ENCODE peak calls at places on chromosomes 7 and 10, in four cellular contexts. One of them, this sample, is unnamed.

GRCh38 chr10:46787321-46787615 is 124.0 kb upstream of the PTPN20 start:
- DNase-seq in suprapubic skin: peak
- DNase-seq in caudate nucleus: no peak
- DNase-seq in hepatocyte: peak
- DNase-seq in this sample: peak

GRCh38 chr7:155209478-155209864 is 88.2 kb upstream of the INSIG1 start:
- DNase-seq in suprapubic skin: no peak
- DNase-seq in caudate nucleus: no peak
- DNase-seq in hepatocyte: no peak
- DNase-seq in this sample: no peak

GRCh38 chr10:55550241-55550640 is 749.2 kb upstream of the PCDH15 start:
- DNase-seq in suprapubic skin: no peak
- DNase-seq in caudate nucleus: no peak
- DNase-seq in hepatocyte: peak
- DNase-seq in this sample: peak

GRCh38 chr7:120628233-120628632 is 229.7 kb downstream of the TSPAN12 start:
- DNase-seq in suprapubic skin: no peak
- DNase-seq in caudate nucleus: no peak
- DNase-seq in hepatocyte: no peak
- DNase-seq in this sample: no peak

GRCh38 chr7:45068236-45069023 is 20.3 kb downstream of the NACAD start:
- DNase-seq in suprapubic skin: no peak
- DNase-seq in caudate nucleus: no peak
- DNase-seq in hepatocyte: no peak
- DNase-seq in this sample: no peak

GRCh38 chr7:134784251-134785049 is 5.0 kb downstream of the CALD1 start:
- DNase-seq in suprapubic skin: no peak
- DNase-seq in caudate nucleus: no peak
- DNase-seq in hepatocyte: no peak
- DNase-seq in this sample: peak

GRCh38 chr10:133210398-133211140 is 19.4 kb upstream of the UTF1 start:
- DNase-seq in suprapubic skin: no peak
- DNase-seq in caudate nucleus: no peak
- DNase-seq in hepatocyte: no peak
- DNase-seq in this sample: no peak

GRCh38 chr10:28180654-28181053 is 122.2 kb downstream of the MPP7 start:
- DNase-seq in suprapubic skin: no peak
- DNase-seq in caudate nucleus: no peak
- DNase-seq in hepatocyte: no peak
- DNase-seq in this sample: no peak

GRCh38 chr7:5417106-5418071 is 6.2 kb downstream of the TNRC18 start:
- DNase-seq in suprapubic skin: no peak
- DNase-seq in caudate nucleus: no peak
- DNase-seq in hepatocyte: peak
- DNase-seq in this sample: no peak

GRCh38 chr7:103432713-103433112 is 13.3 kb downstream of the SLC26A5 start:
- DNase-seq in suprapubic skin: no peak
- DNase-seq in caudate nucleus: no peak
- DNase-seq in hepatocyte: no peak
- DNase-seq in this sample: no peak

GRCh38 chr10:86393401-86393800 is 26.8 kb upstream of the GRID1 start:
- DNase-seq in suprapubic skin: no peak
- DNase-seq in caudate nucleus: no peak
- DNase-seq in hepatocyte: no peak
- DNase-seq in this sample: no peak

GRCh38 chr7:48285365-48285764 is 114.1 kb downstream of the ABCA13 start:
- DNase-seq in suprapubic skin: no peak
- DNase-seq in caudate nucleus: no peak
- DNase-seq in hepatocyte: no peak
- DNase-seq in this sample: peak

GRCh38 chr10:26269754-26270153 is 53.2 kb downstream of the GAD2 start:
- DNase-seq in suprapubic skin: no peak
- DNase-seq in caudate nucleus: no peak
- DNase-seq in hepatocyte: peak
- DNase-seq in this sample: no peak

GRCh38 chr7:76269895-76270294 is 32.6 kb upstream of the HSPB1 start:
- DNase-seq in suprapubic skin: no peak
- DNase-seq in caudate nucleus: no peak
- DNase-seq in hepatocyte: no peak
- DNase-seq in this sample: no peak

GRCh38 chr10:125151824-125152634 is 8.3 kb downstream of the CTBP2 start:
- DNase-seq in suprapubic skin: no peak
- DNase-seq in caudate nucleus: no peak
- DNase-seq in hepatocyte: peak
- DNase-seq in this sample: no peak

GRCh38 chr10:55370021-55370420 is 569.0 kb upstream of the PCDH15 start:
- DNase-seq in suprapubic skin: no peak
- DNase-seq in caudate nucleus: no peak
- DNase-seq in hepatocyte: peak
- DNase-seq in this sample: no peak

GRCh38 chr7:107783648-107784047 is 19.4 kb downstream of the SLC26A3 start:
- DNase-seq in suprapubic skin: no peak
- DNase-seq in caudate nucleus: no peak
- DNase-seq in hepatocyte: no peak
- DNase-seq in this sample: no peak

GRCh38 chr10:110822708-110823291 is 48.9 kb upstream of the PDCD4 start:
- DNase-seq in suprapubic skin: no peak
- DNase-seq in caudate nucleus: no peak
- DNase-seq in hepatocyte: peak
- DNase-seq in this sample: no peak

GRCh38 chr7:26328498-26329390 is 37.1 kb downstream of the SNX10 start:
- DNase-seq in suprapubic skin: no peak
- DNase-seq in caudate nucleus: no peak
- DNase-seq in hepatocyte: no peak
- DNase-seq in this sample: no peak

GRCh38 chr7:145534301-145534700 is 582.3 kb upstream of the CNTNAP2 start:
- DNase-seq in suprapubic skin: no peak
- DNase-seq in caudate nucleus: no peak
- DNase-seq in hepatocyte: no peak
- DNase-seq in this sample: peak

GRCh38 chr7:18087031-18087686 is 59.5 kb upstream of the PRPS1L1 start:
- DNase-seq in suprapubic skin: no peak
- DNase-seq in caudate nucleus: no peak
- DNase-seq in hepatocyte: peak
- DNase-seq in this sample: no peak

GRCh38 chr7:20229652-20230500 is 12.7 kb upstream of the MACC1 start:
- DNase-seq in suprapubic skin: no peak
- DNase-seq in caudate nucleus: no peak
- DNase-seq in hepatocyte: no peak
- DNase-seq in this sample: no peak

GRCh38 chr7:136865236-136865635 is 3.2 kb upstream of the CHRM2 start:
- DNase-seq in suprapubic skin: no peak
- DNase-seq in caudate nucleus: no peak
- DNase-seq in hepatocyte: no peak
- DNase-seq in this sample: no peak

GRCh38 chr10:14200645-14201534 is 129.8 kb downstream of the FRMD4A start:
- DNase-seq in suprapubic skin: no peak
- DNase-seq in caudate nucleus: no peak
- DNase-seq in hepatocyte: no peak
- DNase-seq in this sample: no peak

DNA sequence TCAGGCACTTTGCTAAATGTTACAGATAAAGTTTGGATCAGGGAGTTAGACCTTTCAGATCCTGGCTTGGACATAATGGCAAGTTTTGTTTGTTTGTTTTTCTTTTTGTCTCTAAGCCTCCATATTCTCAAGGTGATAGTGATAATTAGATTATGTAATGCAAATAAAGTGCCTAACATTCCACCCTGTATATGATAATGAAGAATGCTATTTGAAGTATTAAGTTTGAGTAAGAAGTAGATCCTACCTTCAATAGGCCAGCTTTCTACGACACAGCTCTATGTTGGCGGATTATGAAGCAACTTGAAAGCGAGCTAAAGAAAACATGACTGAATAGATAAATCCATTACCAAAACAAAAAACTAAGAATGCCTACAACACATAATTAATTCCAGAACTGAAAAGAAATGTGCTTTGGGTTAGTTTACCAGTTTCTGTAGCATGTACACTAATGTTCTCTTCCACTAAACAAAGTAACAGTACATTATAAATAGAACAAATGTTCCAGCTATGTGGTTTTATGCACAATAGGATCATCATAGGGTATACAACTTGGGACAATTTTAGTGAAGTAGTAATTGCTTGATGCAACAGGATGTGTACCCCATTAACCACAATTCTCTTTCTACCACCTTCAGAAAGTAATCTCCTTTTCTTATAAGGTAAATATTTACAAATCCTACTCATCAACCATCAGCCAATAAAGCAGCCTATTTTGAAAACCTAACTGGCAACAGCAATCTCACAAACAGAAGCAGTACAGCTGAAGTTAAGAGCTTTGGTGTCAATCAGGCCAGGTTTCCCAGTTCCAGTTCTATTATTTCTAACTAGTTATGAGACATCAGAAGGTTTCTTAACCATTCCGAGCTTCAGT is 1.5 kb downstream of the SEM1 start:
- DNase-seq in suprapubic skin: no peak
- DNase-seq in caudate nucleus: no peak
- DNase-seq in hepatocyte: no peak
- DNase-seq in this sample: no peak
- H3K27ac ChIP-seq in suprapubic skin: no peak
- H3K27ac ChIP-seq in caudate nucleus: no peak
- H3K27ac ChIP-seq in hepatocyte: no peak
- H3K27ac ChIP-seq in this sample: peak

GRCh38 chr10:16519250-16519907 is 2.3 kb downstream of the C1QL3 start:
- DNase-seq in suprapubic skin: no peak
- DNase-seq in caudate nucleus: no peak
- DNase-seq in hepatocyte: no peak
- DNase-seq in this sample: no peak

GRCh38 chr10:16519908-16520861 is 1.5 kb downstream of the C1QL3 start:
- DNase-seq in suprapubic skin: no peak
- DNase-seq in caudate nucleus: no peak
- DNase-seq in hepatocyte: peak
- DNase-seq in this sample: no peak

GRCh38 chr10:16521311-16522016 is at the start of gene C1QL3:
- DNase-seq in suprapubic skin: no peak
- DNase-seq in caudate nucleus: no peak
- DNase-seq in hepatocyte: peak
- DNase-seq in this sample: no peak

GRCh38 chr10:16520900-16521299 is 779 bp downstream of the C1QL3 start:
- DNase-seq in suprapubic skin: no peak
- DNase-seq in caudate nucleus: no peak
- DNase-seq in hepatocyte: peak
- DNase-seq in this sample: no peak

GRCh38 chr10:16518822-16519221 is 2.9 kb downstream of the C1QL3 start:
- DNase-seq in suprapubic skin: no peak
- DNase-seq in caudate nucleus: no peak
- DNase-seq in hepatocyte: no peak
- DNase-seq in this sample: no peak
- H3K27ac ChIP-seq in suprapubic skin: no peak
- H3K27ac ChIP-seq in caudate nucleus: no peak
- H3K27ac ChIP-seq in hepatocyte: no peak
- H3K27ac ChIP-seq in this sample: no peak

GRCh38 chr7:80139179-80139578 is 4.5 kb downstream of the GNAI1 start:
- DNase-seq in suprapubic skin: no peak
- DNase-seq in caudate nucleus: no peak
- DNase-seq in hepatocyte: no peak
- DNase-seq in this sample: no peak

GRCh38 chr7:80134536-80135305 is at the start of gene GNAI1:
- DNase-seq in suprapubic skin: peak
- DNase-seq in caudate nucleus: no peak
- DNase-seq in hepatocyte: peak
- DNase-seq in this sample: peak

GRCh38 chr7:80135306-80136104 is 874 bp downstream of the GNAI1 start:
- DNase-seq in suprapubic skin: peak
- DNase-seq in caudate nucleus: no peak
- DNase-seq in hepatocyte: peak
- DNase-seq in this sample: peak

GRCh38 chr7:80136276-80137045 is 1.8 kb downstream of the GNAI1 start:
- DNase-seq in suprapubic skin: no peak
- DNase-seq in caudate nucleus: no peak
- DNase-seq in hepatocyte: peak
- DNase-seq in this sample: no peak

DNA sequence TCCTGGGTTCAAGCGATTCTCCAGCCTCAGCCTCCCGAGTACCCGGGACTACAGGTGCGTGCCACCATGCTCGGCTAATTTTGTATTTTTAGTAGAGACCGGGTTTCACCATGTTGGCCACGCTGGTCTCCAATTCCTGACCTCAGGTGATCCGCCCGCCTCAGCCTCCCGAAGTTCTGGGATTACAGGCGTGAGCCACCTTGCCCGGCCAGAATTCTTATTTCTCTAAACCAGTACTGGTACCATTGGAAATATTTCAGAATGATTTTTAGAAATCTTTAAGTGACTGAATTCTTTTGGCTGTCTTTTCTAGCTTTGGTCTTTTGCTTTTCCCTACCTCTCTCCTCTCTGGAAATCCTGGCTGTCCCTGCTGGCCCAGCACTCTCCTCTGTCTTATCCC is 2.8 kb downstream of the GNAI1 start:
- DNase-seq in suprapubic skin: no peak
- DNase-seq in caudate nucleus: no peak
- DNase-seq in hepatocyte: no peak
- DNase-seq in this sample: no peak
- H3K27ac ChIP-seq in suprapubic skin: no peak
- H3K27ac ChIP-seq in caudate nucleus: no peak
- H3K27ac ChIP-seq in hepatocyte: no peak
- H3K27ac ChIP-seq in this sample: peak

DNA sequence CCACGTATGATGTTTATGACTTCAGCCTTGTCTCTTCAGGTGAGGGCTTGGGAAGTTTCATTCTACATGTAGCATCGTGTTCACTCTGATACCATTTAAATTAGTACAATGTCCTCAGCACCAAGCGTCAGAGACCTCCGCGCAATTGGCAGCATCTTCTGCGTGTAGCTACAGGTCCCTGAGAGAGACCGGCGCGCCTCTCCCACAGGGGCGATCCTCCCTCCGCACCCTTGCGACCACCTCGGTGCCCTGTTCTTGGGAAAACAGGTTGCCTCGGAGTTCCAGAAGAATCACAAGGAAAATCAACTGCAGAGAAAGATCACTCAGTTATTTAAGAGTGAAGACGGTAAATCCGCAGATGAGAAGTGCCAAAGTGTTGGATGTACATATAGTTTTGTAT is 206.2 kb downstream of the GATA3 start:
- DNase-seq in suprapubic skin: no peak
- DNase-seq in caudate nucleus: no peak
- DNase-seq in hepatocyte: no peak
- DNase-seq in this sample: peak
- H3K27ac ChIP-seq in suprapubic skin: no peak
- H3K27ac ChIP-seq in caudate nucleus: no peak
- H3K27ac ChIP-seq in hepatocyte: no peak
- H3K27ac ChIP-seq in this sample: peak

GRCh38 chr10:11822809-11823121 is 391 bp upstream of the PROSER2 start:
- DNase-seq in suprapubic skin: no peak
- DNase-seq in caudate nucleus: no peak
- DNase-seq in hepatocyte: no peak
- DNase-seq in this sample: no peak
- H3K27ac ChIP-seq in suprapubic skin: peak
- H3K27ac ChIP-seq in caudate nucleus: no peak
- H3K27ac ChIP-seq in hepatocyte: no peak
- H3K27ac ChIP-seq in this sample: peak

This sample was measured in foreskin keratinocyte.